ENCODE peak calls at places on chromosomes 16 and 17, in four cellular contexts. G is astrocyte of the spinal cord, B is brain microvascular endothelial cell, K is dorsolateral prefrontal cortex. P is an unnamed sample.
A peak's percentile ranks its signal among the peaks of the same experiment; 100 is the strongest.

GRCh38 chr17:64779344-64780095 is 117.4 kb upstream of the SMURF2 start:
- DNase-seq in G (no peak), B (no peak), K (no peak), P (no peak)

GRCh38 chr16:22813946-22814325 is at the start of gene HS3ST2:
- DNase-seq in G (no peak), B (no peak), K (peak; percentile 74), P (peak; percentile 0)

GRCh38 chr16:35370617-35371016 is 1911.2 kb downstream of the TP53TG3F start:
- DNase-seq in K (no peak), G (no peak), B (no peak), P (no peak)

GRCh38 chr17:48671697-48672171 is 45.6 kb upstream of the HOXB9 start:
- DNase-seq in K (peak; percentile 82), G (peak; percentile 79), B (peak; percentile 66), P (peak; percentile 79)

GRCh38 chr16:55912022-55912421 is 36.8 kb upstream of the CES5A start:
- DNase-seq in G (no peak), B (no peak), K (peak; percentile 81), P (no peak)

GRCh38 chr16:66408181-66409048 is 18.7 kb upstream of the BEAN1 start:
- DNase-seq in K (no peak), B (peak; percentile 77), G (peak; percentile 81), P (peak; percentile 87)

GRCh38 chr16:74623214-74623842 is 16.4 kb upstream of the GLG1 start:
- DNase-seq in K (peak; percentile 28), G (peak; percentile 67), B (no peak), P (peak; percentile 68)

GRCh38 chr16:56233795-56234566 is 42.7 kb downstream of the GNAO1 start:
- DNase-seq in K (no peak), B (no peak), G (no peak), P (no peak)

GRCh38 chr16:82043680-82044584 is 8.9 kb downstream of the HSD17B2 start:
- DNase-seq in G (peak; percentile 93), B (peak; percentile 38), K (no peak), P (peak; percentile 51)

GRCh38 chr17:35609831-35610230 is 22.7 kb downstream of the AP2B1 start:
- DNase-seq in B (no peak), K (no peak), G (no peak), P (no peak)

GRCh38 chr16:67013238-67013822 is 15.6 kb upstream of the CBFB start:
- DNase-seq in K (peak; percentile 63), B (no peak), G (no peak), P (no peak)

GRCh38 chr17:40325156-40326013 is 16.4 kb downstream of the RARA start:
- DNase-seq in B (no peak), K (no peak), G (no peak), P (no peak)

GRCh38 chr16:88602091-88602490 is 31.9 kb downstream of the ZC3H18 start:
- DNase-seq in G (no peak), B (no peak), K (no peak), P (no peak)

GRCh38 chr16:89358030-89359005 is 132.0 kb downstream of the ANKRD11 start:
- DNase-seq in G (no peak), B (no peak), K (peak; percentile 43), P (no peak)

GRCh38 chr16:51327001-51327400 is 175.9 kb upstream of the SALL1 start:
- DNase-seq in K (no peak), G (peak; percentile 65), B (peak; percentile 20), P (peak; percentile 70)

GRCh38 chr17:73068322-73069153 is 23.9 kb downstream of the SLC39A11 start:
- DNase-seq in B (peak; percentile 92), G (peak; percentile 86), K (no peak), P (peak; percentile 70)

GRCh38 chr17:41885733-41886132 is 20.5 kb upstream of the KLHL11 start:
- DNase-seq in G (no peak), K (no peak), B (no peak), P (no peak)

GRCh38 chr17:64336760-64337413 is 53.8 kb downstream of the PECAM1 start:
- DNase-seq in K (no peak), B (no peak), G (no peak), P (no peak)

GRCh38 chr17:69882281-69882680 is 192.7 kb upstream of the KCNJ16 start:
- DNase-seq in G (no peak), K (no peak), B (no peak), P (no peak)

GRCh38 chr16:87409153-87409552 is 17.0 kb downstream of the MAP1LC3B start:
- DNase-seq in K (peak; percentile 24), B (no peak), G (no peak), P (no peak)

GRCh38 chr17:45270828-45271418 is 9.0 kb upstream of the SPATA32 start:
- DNase-seq in G (no peak), K (no peak), B (no peak), P (no peak)

GRCh38 chr17:44367626-44368025 is 4.0 kb upstream of the FAM171A2 start:
- DNase-seq in G (no peak), B (no peak), K (no peak), P (no peak)

GRCh38 chr16:85916141-85916890 is 17.4 kb downstream of the IRF8 start:
- DNase-seq in K (no peak), G (no peak), B (no peak), P (peak; percentile 87)

GRCh38 chr17:5770556-5771270 is 186.4 kb upstream of the NLRP1 start:
- DNase-seq in G (peak; percentile 6), K (no peak), B (no peak), P (no peak)

GRCh38 chr16:619476-620100 is 11.2 kb upstream of the WFIKKN1 start:
- DNase-seq in B (no peak), G (no peak), K (no peak), P (no peak)

GRCh38 chr17:68807998-68808772 is 147.0 kb downstream of the ABCA8 start:
- DNase-seq in G (peak; percentile 39), B (no peak), K (no peak), P (peak; percentile 17)

GRCh38 chr17:1647802-1648581 is 1.7 kb downstream of the RILP start:
- DNase-seq in G (no peak), K (peak; percentile 65), B (no peak), P (peak; percentile 42)

GRCh38 chr17:38777641-38778250 is 21.6 kb downstream of the PIP4K2B start:
- DNase-seq in G (no peak), B (no peak), K (no peak), P (no peak)

GRCh38 chr17:48477235-48477634 is 47.2 kb upstream of the SKAP1 start:
- DNase-seq in B (no peak), K (no peak), G (no peak), P (no peak)

GRCh38 chr16:14530046-14530445 is 100.0 kb downstream of the PARN start:
- DNase-seq in G (no peak), K (no peak), B (no peak), P (no peak)

GRCh38 chr16:14529010-14529669 is 100.9 kb downstream of the PARN start:
- DNase-seq in B (peak; percentile 82), G (peak; percentile 93), K (peak; percentile 70), P (peak; percentile 96)

GRCh38 chr16:14531613-14532012 is 98.4 kb downstream of the PARN start:
- DNase-seq in K (no peak), G (no peak), B (no peak), P (no peak)

GRCh38 chr16:14528306-14528948 is 101.6 kb downstream of the PARN start:
- DNase-seq in G (peak; percentile 18), B (no peak), K (no peak), P (peak; percentile 7)

GRCh38 chr16:14531101-14531500 is 99.0 kb downstream of the PARN start:
- DNase-seq in K (no peak), B (no peak), G (no peak), P (no peak)
- H3K4me3 ChIP-seq in K (no peak overlapping the region), B (no peak overlapping the region), G (no peak overlapping the region), P (no peak overlapping the region)

GRCh38 chr17:17682293-17682736 is 1.1 kb downstream of the RAI1 start:
- DNase-seq in B (no peak), G (no peak), K (peak; percentile 66), P (peak; percentile 45)

GRCh38 chr17:17680477-17681186 is 626 bp upstream of the RAI1 start:
- DNase-seq in B (no peak), G (no peak), K (no peak), P (no peak)

GRCh38 chr17:17679748-17680147 is 1.5 kb upstream of the RAI1 start:
- DNase-seq in B (no peak), G (no peak), K (no peak), P (no peak)

GRCh38 chr17:17681744-17682292 is 560 bp downstream of the RAI1 start:
- DNase-seq in B (no peak), K (no peak), G (no peak), P (peak; percentile 28)

GRCh38 chr17:17681187-17681743 is at the start of gene RAI1:
- DNase-seq in B (no peak), G (peak; percentile 82), K (peak; percentile 82), P (peak; percentile 89)
- H3K4me3 ChIP-seq in B (peak within 1 kb of the TSS; percentile 82), G (peak within 1 kb of the TSS; percentile 70), K (peak within 1 kb of the TSS; percentile 79), P (peak within 1 kb of the TSS; percentile 79)

DNA sequence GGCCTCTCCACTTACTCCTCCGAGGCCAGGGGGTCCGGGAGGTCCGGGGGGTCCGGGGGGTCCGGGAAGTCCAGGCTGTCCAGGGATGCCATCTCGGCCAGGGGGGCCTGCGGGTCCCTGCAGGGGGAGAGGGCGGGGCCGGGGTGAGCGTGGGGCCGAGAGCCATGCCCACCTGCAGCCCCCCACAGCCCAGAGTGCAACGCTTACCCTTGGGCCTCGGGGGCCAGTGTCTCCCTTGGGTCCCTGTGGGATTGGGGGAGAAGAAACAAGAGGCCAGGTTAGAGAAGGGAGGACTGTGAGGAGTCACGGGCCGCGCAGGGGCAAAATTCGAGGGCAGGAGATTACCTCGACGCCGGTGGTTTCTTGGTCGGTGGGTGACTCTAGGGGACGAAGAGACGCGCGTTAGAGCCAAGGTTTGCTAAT is 2.2 kb downstream of the COL1A1 start:
- DNase-seq in G (no peak), B (no peak), K (no peak), P (no peak)
- H3K4me3 ChIP-seq in G (peak overlapping the region; percentile 100), B (peak overlapping the region; percentile 100), K (no peak overlapping the region), P (peak overlapping the region; percentile 92)

GRCh38 chr17:78933959-78934568 is 8.9 kb upstream of the TIMP2 start:
- DNase-seq in G (peak; percentile 100), B (peak; percentile 98), K (peak; percentile 78), P (peak; percentile 99)
- H3K4me3 ChIP-seq in G (no peak overlapping the region), B (peak overlapping the region; percentile 31), K (peak overlapping the region; percentile 36), P (peak overlapping the region; percentile 19)

P was measured in cardiac fibroblast.